ENCODE peak calls at places on chromosomes 6 and 20, in six cellular contexts. One of them, this sample, is unnamed.

GRCh38 chr6:17418281-17419188 is 25.1 kb downstream of the CAP2 start:
- DNase-seq in left cardiac atrium: no peak
- DNase-seq in activated T-cell treated with anti-CD3 and anti-CD28 coated beads for 1 hour: no peak
- DNase-seq in ELF-1: peak; percentile 86
- DNase-seq in T-helper 1 cell: no peak
- DNase-seq in hippocampal formation: peak; percentile 38
- DNase-seq in this sample: peak; percentile 38

GRCh38 chr6:51350308-51350904 is 531.7 kb downstream of the TFAP2B start:
- DNase-seq in left cardiac atrium: no peak
- DNase-seq in activated T-cell treated with anti-CD3 and anti-CD28 coated beads for 1 hour: no peak
- DNase-seq in ELF-1: no peak
- DNase-seq in T-helper 1 cell: no peak
- DNase-seq in hippocampal formation: no peak
- DNase-seq in this sample: no peak

GRCh38 chr6:167116838-167117228 is 6.1 kb upstream of the CCR6 start:
- DNase-seq in left cardiac atrium: no peak
- DNase-seq in activated T-cell treated with anti-CD3 and anti-CD28 coated beads for 1 hour: no peak
- DNase-seq in ELF-1: no peak
- DNase-seq in T-helper 1 cell: no peak
- DNase-seq in hippocampal formation: no peak
- DNase-seq in this sample: no peak

GRCh38 chr20:41116282-41116960 is 20.9 kb upstream of the PLCG1 start:
- DNase-seq in left cardiac atrium: no peak
- DNase-seq in activated T-cell treated with anti-CD3 and anti-CD28 coated beads for 1 hour: no peak
- DNase-seq in ELF-1: no peak
- DNase-seq in T-helper 1 cell: no peak
- DNase-seq in hippocampal formation: no peak
- DNase-seq in this sample: no peak

GRCh38 chr6:53302678-53303360 is 45.9 kb downstream of the ELOVL5 start:
- DNase-seq in left cardiac atrium: no peak
- DNase-seq in activated T-cell treated with anti-CD3 and anti-CD28 coated beads for 1 hour: no peak
- DNase-seq in ELF-1: no peak
- DNase-seq in T-helper 1 cell: no peak
- DNase-seq in hippocampal formation: no peak
- DNase-seq in this sample: no peak

GRCh38 chr20:50450961-50451752 is 59.0 kb upstream of the PTPN1 start:
- DNase-seq in left cardiac atrium: peak; percentile 53
- DNase-seq in activated T-cell treated with anti-CD3 and anti-CD28 coated beads for 1 hour: no peak
- DNase-seq in ELF-1: peak; percentile 90
- DNase-seq in T-helper 1 cell: no peak
- DNase-seq in hippocampal formation: no peak
- DNase-seq in this sample: no peak

GRCh38 chr20:23889775-23890187 is 10.2 kb upstream of the CST5 start:
- DNase-seq in left cardiac atrium: peak; percentile 52
- DNase-seq in activated T-cell treated with anti-CD3 and anti-CD28 coated beads for 1 hour: peak; percentile 36
- DNase-seq in ELF-1: peak; percentile 81
- DNase-seq in T-helper 1 cell: peak; percentile 25
- DNase-seq in hippocampal formation: peak; percentile 7
- DNase-seq in this sample: peak; percentile 70

GRCh38 chr6:160036790-160037206 is 67.9 kb downstream of the IGF2R start:
- DNase-seq in left cardiac atrium: no peak
- DNase-seq in activated T-cell treated with anti-CD3 and anti-CD28 coated beads for 1 hour: no peak
- DNase-seq in ELF-1: no peak
- DNase-seq in T-helper 1 cell: no peak
- DNase-seq in hippocampal formation: no peak
- DNase-seq in this sample: no peak

GRCh38 chr6:26532699-26533523 is 5.3 kb upstream of the HMGN4 start:
- DNase-seq in left cardiac atrium: peak; percentile 90
- DNase-seq in activated T-cell treated with anti-CD3 and anti-CD28 coated beads for 1 hour: peak; percentile 92
- DNase-seq in ELF-1: peak; percentile 96
- DNase-seq in T-helper 1 cell: peak; percentile 75
- DNase-seq in hippocampal formation: peak; percentile 80
- DNase-seq in this sample: peak; percentile 96

GRCh38 chr6:116536216-116536621 is 9.3 kb downstream of the TRAPPC3L start:
- DNase-seq in left cardiac atrium: no peak
- DNase-seq in activated T-cell treated with anti-CD3 and anti-CD28 coated beads for 1 hour: no peak
- DNase-seq in ELF-1: peak; percentile 29
- DNase-seq in T-helper 1 cell: no peak
- DNase-seq in hippocampal formation: peak; percentile 52
- DNase-seq in this sample: no peak

GRCh38 chr6:141874930-141875602 is 257.7 kb upstream of the GJE1 start:
- DNase-seq in left cardiac atrium: no peak
- DNase-seq in activated T-cell treated with anti-CD3 and anti-CD28 coated beads for 1 hour: no peak
- DNase-seq in ELF-1: no peak
- DNase-seq in T-helper 1 cell: no peak
- DNase-seq in hippocampal formation: no peak
- DNase-seq in this sample: no peak

GRCh38 chr6:44257007-44257752 is at the start of gene SLC35B2:
- DNase-seq in left cardiac atrium: peak; percentile 77
- DNase-seq in activated T-cell treated with anti-CD3 and anti-CD28 coated beads for 1 hour: no peak
- DNase-seq in ELF-1: peak; percentile 90
- DNase-seq in T-helper 1 cell: peak; percentile 70
- DNase-seq in hippocampal formation: peak; percentile 90
- DNase-seq in this sample: peak; percentile 91

GRCh38 chr6:84033523-84034451 is at the start of gene MRAP2:
- DNase-seq in left cardiac atrium: peak; percentile 41
- DNase-seq in activated T-cell treated with anti-CD3 and anti-CD28 coated beads for 1 hour: no peak
- DNase-seq in ELF-1: peak; percentile 47
- DNase-seq in T-helper 1 cell: no peak
- DNase-seq in hippocampal formation: no peak
- DNase-seq in this sample: no peak

GRCh38 chr6:53192590-53193232 is 44.1 kb upstream of the GCM1 start:
- DNase-seq in left cardiac atrium: no peak
- DNase-seq in activated T-cell treated with anti-CD3 and anti-CD28 coated beads for 1 hour: no peak
- DNase-seq in ELF-1: peak; percentile 91
- DNase-seq in T-helper 1 cell: no peak
- DNase-seq in hippocampal formation: no peak
- DNase-seq in this sample: no peak

GRCh38 chr6:157644043-157644810 is 178.8 kb upstream of the SNX9 start:
- DNase-seq in left cardiac atrium: no peak
- DNase-seq in activated T-cell treated with anti-CD3 and anti-CD28 coated beads for 1 hour: no peak
- DNase-seq in ELF-1: no peak
- DNase-seq in T-helper 1 cell: no peak
- DNase-seq in hippocampal formation: peak; percentile 4
- DNase-seq in this sample: peak; percentile 49

GRCh38 chr6:54107470-54107869 is 3.8 kb upstream of the MLIP start:
- DNase-seq in left cardiac atrium: no peak
- DNase-seq in activated T-cell treated with anti-CD3 and anti-CD28 coated beads for 1 hour: no peak
- DNase-seq in ELF-1: no peak
- DNase-seq in T-helper 1 cell: no peak
- DNase-seq in hippocampal formation: no peak
- DNase-seq in this sample: no peak